ENCODE peak calls at places on chromosomes 13 and 19, in eight cellular contexts. T is brain microvascular endothelial cell, J is choroid plexus epithelial cell, S is left lung, O is Peyer's patch, E is vagina, M is heart right ventricle, V is retinal pigment epithelial cell. W is an unnamed sample.

GRCh38 chr19:19224852-19225494 is 13.2 kb downstream of the NCAN start:
- DNase-seq in M (peak; percentile 26), O (peak; percentile 63), S (peak; percentile 95), J (peak; percentile 58), E (no peak), T (peak; percentile 45), V (no peak), W (peak; percentile 87)

GRCh38 chr19:10730932-10731331 is 13.1 kb downstream of the DNM2 start:
- DNase-seq in S (no peak), M (no peak), O (no peak), E (no peak), T (no peak), V (no peak), J (no peak), W (no peak)

GRCh38 chr19:10112037-10112751 is 701 bp downstream of the P2RY11 start:
- DNase-seq in T (no peak), S (peak; percentile 85), O (peak; percentile 35), V (no peak), E (peak; percentile 87), M (no peak), J (peak; percentile 33), W (peak; percentile 94)

GRCh38 chr19:47044946-47045866 is 3.2 kb downstream of the TMEM160 start:
- DNase-seq in O (no peak), M (no peak), S (peak; percentile 75), V (no peak), E (no peak), T (no peak), J (no peak), W (no peak)

GRCh38 chr13:106475852-106476251 is 59.6 kb downstream of the EFNB2 start:
- DNase-seq in V (no peak), O (no peak), T (no peak), J (peak; percentile 55), M (no peak), E (no peak), S (no peak), W (no peak)

GRCh38 chr19:7790416-7790815 is 27.4 kb downstream of the CLEC4M start:
- DNase-seq in V (no peak), J (no peak), O (no peak), E (no peak), T (no peak), S (no peak), M (no peak), W (no peak)

GRCh38 chr19:33159893-33160292 is 28.0 kb downstream of the WDR88 start:
- DNase-seq in J (no peak), V (no peak), O (no peak), E (no peak), T (no peak), M (no peak), S (no peak), W (no peak)

GRCh38 chr13:98269386-98269785 is 92.3 kb upstream of the RNF113B start:
- DNase-seq in T (no peak), S (no peak), V (no peak), J (no peak), E (no peak), O (no peak), M (no peak), W (no peak)

GRCh38 chr19:39497850-39498261 is 891 bp upstream of the DLL3 start:
- DNase-seq in T (no peak), E (no peak), V (no peak), M (no peak), O (peak; percentile 46), J (peak; percentile 41), S (peak; percentile 64), W (peak; percentile 64)

GRCh38 chr19:3389876-3390361 is 23.5 kb downstream of the NFIC start:
- DNase-seq in O (no peak), M (no peak), J (peak; percentile 62), T (no peak), V (no peak), S (no peak), E (no peak), W (no peak)

GRCh38 chr19:12749938-12750521 is 1.6 kb upstream of the BEST2 start:
- DNase-seq in V (no peak), J (peak; percentile 76), E (no peak), S (no peak), O (no peak), T (peak; percentile 39), M (no peak), W (peak; percentile 76)

GRCh38 chr13:43331676-43332075 is 308.3 kb downstream of the DNAJC15 start:
- DNase-seq in V (no peak), M (no peak), T (peak; percentile 1), S (no peak), O (no peak), E (no peak), J (peak; percentile 18), W (no peak)

GRCh38 chr13:30796132-30796832 is 60.9 kb downstream of the ALOX5AP start:
- DNase-seq in O (no peak), E (no peak), J (peak; percentile 54), M (no peak), T (peak; percentile 43), V (no peak), S (no peak), W (peak; percentile 61)

GRCh38 chr19:16628984-16629691 is 1.1 kb upstream of the MED26 start:
- DNase-seq in J (peak; percentile 72), M (peak; percentile 65), E (no peak), S (no peak), V (no peak), O (no peak), T (peak; percentile 12), W (no peak)

GRCh38 chr19:16095071-16095571 is 16.6 kb upstream of the RAB8A start:
- DNase-seq in S (peak; percentile 36), M (no peak), J (no peak), E (no peak), V (no peak), T (no peak), O (no peak), W (peak; percentile 57)

GRCh38 chr13:79812070-79812850 is 331.3 kb downstream of the NDFIP2 start:
- DNase-seq in V (no peak), M (no peak), E (no peak), T (no peak), S (no peak), O (no peak), J (no peak), W (no peak)

GRCh38 chr13:30196025-30196424 is 111.3 kb downstream of the KATNAL1 start:
- DNase-seq in T (peak; percentile 67), M (no peak), S (no peak), J (peak; percentile 83), E (no peak), V (no peak), O (no peak), W (no peak)

GRCh38 chr13:51234676-51235075 is 12.5 kb downstream of the FAM124A start:
- DNase-seq in O (no peak), E (no peak), M (no peak), T (no peak), S (no peak), J (no peak), V (no peak), W (no peak)

GRCh38 chr19:3494559-3494958 is 5.9 kb downstream of the DOHH start:
- DNase-seq in T (no peak), J (no peak), O (no peak), E (no peak), M (no peak), V (no peak), S (no peak), W (no peak)

GRCh38 chr19:21508198-21508597 is 2.8 kb downstream of the ZNF429 start:
- DNase-seq in O (no peak), T (no peak), J (no peak), E (no peak), S (no peak), V (no peak), M (no peak), W (no peak)

GRCh38 chr13:48636550-48636949 is 17.2 kb upstream of the CYSLTR2 start:
- DNase-seq in V (no peak), M (no peak), J (peak; percentile 98), E (no peak), O (no peak), T (peak; percentile 88), S (no peak), W (no peak)
- H3K4me3 ChIP-seq in V (no peak overlapping the region), M (no peak overlapping the region), J (no peak overlapping the region), E (no peak overlapping the region), O (no peak overlapping the region), T (no peak overlapping the region), S (no peak overlapping the region), W (no peak overlapping the region)

GRCh38 chr13:61684976-61685682 is 269.5 kb upstream of the PCDH20 start:
- DNase-seq in S (peak; percentile 34), E (no peak), V (no peak), T (no peak), O (no peak), M (no peak), J (no peak), W (no peak)

DNA sequence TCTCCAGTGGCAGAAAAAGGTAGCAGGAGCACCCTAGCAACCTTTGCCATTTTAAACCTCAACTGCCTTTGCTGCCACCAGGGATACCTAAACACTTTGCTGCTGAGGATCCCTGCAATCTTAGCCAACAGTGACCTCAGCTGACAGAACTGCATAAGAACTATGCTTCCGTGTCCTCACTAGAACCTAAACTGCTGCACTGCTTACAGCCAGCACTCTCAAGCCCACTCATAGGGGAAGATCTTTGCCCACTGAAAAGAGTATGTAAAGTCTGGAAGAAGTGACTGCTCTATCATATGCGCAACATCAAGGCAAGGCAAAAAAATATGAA is 270.0 kb upstream of the PCDH20 start:
- DNase-seq in V (peak; percentile 6), J (no peak), T (no peak), S (no peak), M (no peak), O (no peak), E (no peak), W (peak; percentile 11)
- TF ChIP-seq CTCF in V (peak; percentile 38), J (no peak), T (peak; percentile 35), S (no peak), M (no peak), O (no peak), E (no peak), W (no peak)

GRCh38 chr19:58563823-58564222 is 5.4 kb upstream of the UBE2M start:
- DNase-seq in M (no peak), J (no peak), T (no peak), O (no peak), E (no peak), S (no peak), V (no peak), W (no peak)
- H3K4me3 ChIP-seq in M (no peak overlapping the region), J (no peak overlapping the region), T (no peak overlapping the region), O (no peak overlapping the region), E (no peak overlapping the region), S (no peak overlapping the region), V (no peak overlapping the region), W (no peak overlapping the region)

GRCh38 chr13:59182241-59182640 is 981.5 kb downstream of the DIAPH3 start:
- DNase-seq in O (no peak), E (no peak), V (no peak), S (no peak), T (no peak), M (no peak), J (peak; percentile 33), W (no peak)

GRCh38 chr13:59176775-59177174 is 987.0 kb downstream of the DIAPH3 start:
- DNase-seq in O (no peak), E (no peak), J (no peak), V (no peak), M (no peak), T (no peak), S (no peak), W (peak; percentile 30)

DNA sequence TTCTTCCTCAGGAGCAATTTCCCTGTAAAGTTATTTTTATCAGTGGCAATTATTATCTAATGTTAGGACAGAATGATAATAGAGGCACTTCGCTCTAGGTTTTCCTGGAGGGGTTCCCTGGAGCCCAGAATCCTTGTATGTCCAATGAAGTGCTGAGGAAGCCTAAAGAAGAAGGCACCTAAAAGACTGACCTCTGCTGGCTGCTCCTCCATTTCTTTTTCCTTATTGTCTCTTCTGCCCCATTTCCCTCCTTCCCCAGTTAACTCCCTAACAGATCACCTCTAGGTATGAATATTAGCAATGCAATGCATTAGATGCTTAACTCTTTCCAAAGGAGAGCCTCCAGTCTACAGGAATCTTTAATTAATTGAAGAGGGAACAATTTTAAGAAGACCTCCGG is 985.4 kb downstream of the DIAPH3 start:
- DNase-seq in M (no peak), T (peak; percentile 4), E (no peak), J (peak; percentile 54), V (no peak), S (no peak), O (no peak), W (no peak)
- TF ChIP-seq CTCF in M (peak; percentile 20), T (peak; percentile 68), E (no peak), J (peak; percentile 77), V (peak; percentile 44), S (no peak), O (no peak), W (peak; percentile 16)

W was measured in NB4.